ENCODE peak calls at places on chromosome 9, in six cellular contexts. M is heart left ventricle, E is HCT116, Y is ovary, T is stomach, K is IMR-90. N is an unnamed sample.

GRCh38 chr9:28951945-28952344 is 1378.7 kb upstream of the C9orf72 start:
- DNase-seq in M (no peak), E (no peak), Y (no peak), T (no peak), K (no peak), N (no peak)

GRCh38 chr9:136213733-136214132 is 8.8 kb upstream of the LHX3 start:
- DNase-seq in M (no peak), E (no peak), Y (no peak), T (no peak), K (no peak), N (no peak)

GRCh38 chr9:136339173-136339957 is 12.0 kb downstream of the GPSM1 start:
- DNase-seq in M (no peak), E (no peak), Y (no peak), T (peak; percentile 85), K (peak; percentile 53), N (no peak)

GRCh38 chr9:129888085-129888808 is 53.0 kb downstream of the USP20 start:
- DNase-seq in M (peak; percentile 61), E (no peak), Y (no peak), T (peak; percentile 62), K (no peak), N (no peak)

GRCh38 chr9:95383198-95383673 is 65.7 kb upstream of the FANCC start:
- DNase-seq in M (no peak), E (peak; percentile 22), Y (no peak), T (no peak), K (peak; percentile 85), N (no peak)

GRCh38 chr9:129806126-129806525 is 3.1 kb downstream of the TOR1B start:
- DNase-seq in M (no peak), E (no peak), Y (no peak), T (no peak), K (no peak), N (no peak)

GRCh38 chr9:87212563-87213154 is 265.4 kb upstream of the GAS1 start:
- DNase-seq in M (no peak), E (peak; percentile 4), Y (no peak), T (no peak), K (peak; percentile 39), N (no peak)

GRCh38 chr9:8095531-8096223 is 296.1 kb upstream of the DMAC1 start:
- DNase-seq in M (no peak), E (no peak), Y (no peak), T (no peak), K (no peak), N (no peak)

GRCh38 chr9:132994410-132995120 is 16.1 kb downstream of the GFI1B start:
- DNase-seq in M (no peak), E (no peak), Y (no peak), T (peak; percentile 48), K (peak; percentile 57), N (no peak)

GRCh38 chr9:94182532-94182931 is 76.6 kb upstream of the ZNF169 start:
- DNase-seq in M (no peak), E (no peak), Y (no peak), T (no peak), K (no peak), N (no peak)

GRCh38 chr9:137275937-137276756 is 1.4 kb upstream of the TOR4A start:
- DNase-seq in M (peak; percentile 26), E (no peak), Y (no peak), T (no peak), K (no peak), N (no peak)

GRCh38 chr9:132672413-132672690 is 2.1 kb downstream of the GTF3C4 start:
- DNase-seq in M (no peak), E (no peak), Y (no peak), T (no peak), K (peak; percentile 26), N (no peak)

GRCh38 chr9:90801175-90801506 is 478 bp upstream of the SYK start:
- DNase-seq in M (no peak), E (no peak), Y (no peak), T (no peak), K (no peak), N (no peak)

GRCh38 chr9:23438299-23438907 is 387.6 kb downstream of the ELAVL2 start:
- DNase-seq in M (no peak), E (no peak), Y (no peak), T (no peak), K (no peak), N (no peak)

GRCh38 chr9:93587651-93588347 is 11.4 kb downstream of the PHF2 start:
- DNase-seq in M (no peak), E (no peak), Y (no peak), T (no peak), K (no peak), N (peak; percentile 55)

GRCh38 chr9:137228968-137229896 is 1.5 kb upstream of the SLC34A3 start:
- DNase-seq in M (no peak), E (no peak), Y (no peak), T (no peak), K (no peak), N (no peak)

GRCh38 chr9:94031946-94032345 is 52.3 kb upstream of the PTPDC1 start:
- DNase-seq in M (no peak), E (no peak), Y (no peak), T (no peak), K (no peak), N (no peak)

GRCh38 chr9:122991370-122991830 is 42.1 kb upstream of the GPR21 start:
- DNase-seq in M (no peak), E (peak; percentile 31), Y (peak; percentile 28), T (no peak), K (peak; percentile 94), N (no peak)

GRCh38 chr9:86141843-86142242 is 42.5 kb upstream of the GOLM1 start:
- DNase-seq in M (no peak), E (no peak), Y (no peak), T (no peak), K (no peak), N (no peak)

GRCh38 chr9:130213898-130214761 is 41.9 kb downstream of the NCS1 start:
- DNase-seq in M (no peak), E (no peak), Y (no peak), T (no peak), K (peak; percentile 31), N (no peak)

GRCh38 chr9:6415266-6415665 is 2.3 kb downstream of the UHRF2 start:
- DNase-seq in M (no peak), E (no peak), Y (no peak), T (no peak), K (no peak), N (no peak)

GRCh38 chr9:99105152-99106043 is 485 bp downstream of the TGFBR1 start:
- DNase-seq in M (peak; percentile 84), E (no peak), Y (peak; percentile 50), T (peak; percentile 82), K (peak; percentile 73), N (peak; percentile 90)

GRCh38 chr9:18890372-18890771 is 142.6 kb downstream of the SAXO1 start:
- DNase-seq in M (no peak), E (no peak), Y (no peak), T (no peak), K (peak; percentile 41), N (no peak)

GRCh38 chr9:15287309-15287708 is 19.7 kb downstream of the TTC39B start:
- DNase-seq in M (no peak), E (no peak), Y (no peak), T (no peak), K (no peak), N (no peak)

DNA sequence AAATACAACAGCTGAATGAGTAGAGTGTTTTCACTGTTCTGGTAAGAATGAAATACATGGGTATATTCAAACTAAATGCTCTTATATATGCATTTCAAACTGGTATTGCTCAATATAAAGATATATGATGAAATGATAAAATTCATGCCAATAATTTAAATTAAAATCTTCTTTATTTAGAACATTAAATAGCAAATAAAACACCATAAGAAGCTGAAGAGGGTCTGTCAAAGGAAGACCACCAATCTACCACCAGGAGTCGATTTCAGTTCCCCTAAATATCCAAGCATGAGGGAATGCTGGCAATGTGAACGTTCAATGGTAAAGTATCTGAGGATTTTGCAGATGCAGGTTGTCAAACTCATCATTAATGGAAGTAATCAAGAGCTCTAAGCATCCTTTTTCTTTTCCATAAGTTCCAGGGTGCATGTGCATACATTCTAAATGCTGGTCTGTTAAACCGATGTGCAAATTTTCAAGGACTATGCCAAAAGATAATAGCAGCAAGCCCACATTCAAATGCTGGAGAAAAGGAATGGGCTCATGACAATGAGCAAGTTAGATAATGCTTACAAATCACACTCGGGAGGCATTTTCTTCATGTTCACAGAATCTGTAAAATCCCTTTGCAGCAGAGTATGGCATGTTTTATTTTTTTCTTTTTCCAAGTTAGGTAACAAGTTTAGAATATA is 118.8 kb upstream of the MTAP start:
- DNase-seq in M (no peak), E (no peak), Y (no peak), T (no peak), K (no peak), N (no peak)
- H3K27ac ChIP-seq in M (no peak overlapping the region), E (peak overlapping the region; percentile 99), Y (no peak overlapping the region), T (peak overlapping the region; percentile 75), K (no peak overlapping the region), N (no peak overlapping the region)

GRCh38 chr9:105244274-105244995 is at the start of gene SLC44A1:
- DNase-seq in M (peak; percentile 98), E (peak; percentile 83), Y (peak; percentile 96), T (peak; percentile 98), K (peak; percentile 92), N (peak; percentile 97)
- TF ChIP-seq CTCF in M (no peak), E (no peak), Y (no peak), T (no peak), K (no peak), N (no peak)

DNA sequence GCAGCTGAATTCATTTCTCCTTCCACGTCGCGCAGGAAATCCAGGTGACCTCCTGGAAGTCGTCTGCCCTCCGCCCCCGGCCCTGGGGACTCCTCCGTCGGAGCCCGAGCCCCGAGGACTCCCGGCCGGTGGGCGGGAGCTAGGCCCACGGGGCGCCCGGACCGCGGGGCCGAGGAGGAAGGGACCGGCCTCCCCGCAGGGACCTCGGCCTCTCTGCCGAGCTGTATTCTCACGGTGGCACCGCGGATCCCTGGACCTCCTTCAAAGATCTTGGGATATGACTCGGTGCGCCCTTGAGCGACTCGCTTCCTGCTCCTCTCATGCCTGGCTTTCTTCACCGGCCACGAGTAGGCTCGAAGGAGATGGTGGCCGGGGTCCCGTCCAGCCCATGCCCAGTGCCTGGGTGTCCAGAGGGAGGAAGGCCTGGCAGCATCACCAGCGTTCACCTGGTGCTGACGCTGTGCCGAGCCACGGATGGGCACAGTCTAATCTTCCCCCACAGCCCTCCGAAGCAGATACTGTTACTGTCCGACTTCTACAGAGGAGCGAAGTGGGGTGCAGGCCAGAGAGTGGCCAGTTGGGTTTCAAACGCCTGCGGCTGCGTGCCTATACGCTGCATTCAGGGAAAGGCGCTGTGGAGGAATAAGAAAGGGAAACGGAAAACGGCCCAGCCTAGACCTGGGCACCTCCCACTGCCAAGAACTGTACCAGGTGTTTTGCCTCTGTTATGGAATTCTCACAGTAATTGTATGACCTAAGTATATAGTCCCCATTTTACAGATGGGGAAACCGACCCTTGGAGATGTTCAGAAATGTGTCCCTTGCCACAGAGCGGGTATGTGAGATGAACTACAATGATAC is 47.3 kb downstream of the PAX5 start:
- DNase-seq in M (no peak), E (no peak), Y (no peak), T (no peak), K (no peak), N (no peak)
- H3K4me3 ChIP-seq in M (peak overlapping the region; percentile 15), E (no peak overlapping the region), Y (no peak overlapping the region), T (peak overlapping the region; percentile 28), K (no peak overlapping the region), N (peak overlapping the region; percentile 47)

DNA sequence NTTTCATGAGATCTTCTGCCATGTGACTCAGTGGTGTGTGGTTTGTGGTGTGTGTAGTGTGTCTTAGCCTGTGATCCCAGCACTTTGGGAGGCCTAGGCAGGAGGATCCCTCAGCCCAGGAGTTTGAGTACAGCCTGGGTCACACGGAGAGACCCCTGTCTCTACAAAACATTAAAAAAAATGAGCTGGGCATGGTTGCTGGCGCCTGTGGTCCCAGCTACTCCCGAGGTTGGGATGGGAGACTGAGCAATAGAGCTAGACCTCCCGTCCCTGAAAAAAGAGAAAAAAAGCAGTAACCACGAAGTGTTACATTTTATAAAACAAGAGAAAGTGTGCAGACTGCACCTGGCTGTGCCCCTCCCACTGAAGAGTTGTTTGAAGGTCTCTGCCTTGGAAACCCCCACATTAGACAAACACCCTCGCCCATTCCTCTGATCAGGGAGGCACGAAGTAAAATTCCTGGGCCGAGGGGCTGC is 21.2 kb upstream of the RNU6ATAC start:
- DNase-seq in M (no peak), E (no peak), Y (peak; percentile 12), T (no peak), K (no peak), N (no peak)
- H3K27ac ChIP-seq in M (no peak overlapping the region), E (no peak overlapping the region), Y (no peak overlapping the region), T (peak overlapping the region; percentile 4), K (no peak overlapping the region), N (no peak overlapping the region)

N was measured in coronary artery.